ENCODE peak calls at places on chromosomes 16 and 17, in six cellular contexts. One of them, this sample, is unnamed. For H3K4me1, the result is how much of the 10 kb centered on the place peaks cover.

GRCh38 chr16:27458987-27459688 is 57.2 kb downstream of the IL21R start:
- DNase-seq in sigmoid colon: no peak
- DNase-seq in heart left ventricle: no peak
- DNase-seq in heart right ventricle: no peak
- DNase-seq in esophagus squamous epithelium: no peak
- DNase-seq in fibroblast of lung: no peak
- DNase-seq in this sample: no peak

GRCh38 chr16:54928016-54928356 is 2.7 kb upstream of the IRX5 start:
- DNase-seq in fibroblast of lung: peak
- DNase-seq in heart left ventricle: no peak
- DNase-seq in sigmoid colon: no peak
- DNase-seq in heart right ventricle: no peak
- DNase-seq in esophagus squamous epithelium: no peak
- DNase-seq in this sample: peak

GRCh38 chr16:5206331-5206990 is 108.9 kb upstream of the EEF2KMT start:
- DNase-seq in sigmoid colon: no peak
- DNase-seq in fibroblast of lung: no peak
- DNase-seq in esophagus squamous epithelium: no peak
- DNase-seq in heart right ventricle: no peak
- DNase-seq in heart left ventricle: no peak
- DNase-seq in this sample: peak

GRCh38 chr17:39632153-39632941 is 4.6 kb upstream of the STARD3 start:
- DNase-seq in esophagus squamous epithelium: no peak
- DNase-seq in sigmoid colon: peak
- DNase-seq in fibroblast of lung: no peak
- DNase-seq in heart right ventricle: no peak
- DNase-seq in heart left ventricle: no peak
- DNase-seq in this sample: no peak

GRCh38 chr16:7513429-7513828 is 180.8 kb downstream of the RBFOX1 start:
- DNase-seq in heart right ventricle: no peak
- DNase-seq in fibroblast of lung: no peak
- DNase-seq in heart left ventricle: no peak
- DNase-seq in esophagus squamous epithelium: no peak
- DNase-seq in sigmoid colon: no peak
- DNase-seq in this sample: peak

GRCh38 chr16:66295761-66296546 is 70.5 kb upstream of the CDH5 start:
- DNase-seq in heart left ventricle: no peak
- DNase-seq in esophagus squamous epithelium: no peak
- DNase-seq in sigmoid colon: peak
- DNase-seq in fibroblast of lung: no peak
- DNase-seq in heart right ventricle: no peak
- DNase-seq in this sample: no peak

GRCh38 chr16:8848231-8848938 is 20.4 kb downstream of the CARHSP1 start:
- DNase-seq in sigmoid colon: peak
- DNase-seq in esophagus squamous epithelium: no peak
- DNase-seq in heart left ventricle: no peak
- DNase-seq in heart right ventricle: no peak
- DNase-seq in fibroblast of lung: no peak
- DNase-seq in this sample: no peak

GRCh38 chr17:19407601-19408380 is 3.2 kb upstream of the RNF112 start:
- DNase-seq in esophagus squamous epithelium: no peak
- DNase-seq in fibroblast of lung: no peak
- DNase-seq in heart right ventricle: no peak
- DNase-seq in sigmoid colon: peak
- DNase-seq in heart left ventricle: no peak
- DNase-seq in this sample: no peak

GRCh38 chr17:64261422-64262124 is 1.5 kb downstream of the TEX2 start:
- DNase-seq in esophagus squamous epithelium: no peak
- DNase-seq in heart right ventricle: no peak
- DNase-seq in fibroblast of lung: no peak
- DNase-seq in heart left ventricle: no peak
- DNase-seq in sigmoid colon: no peak
- DNase-seq in this sample: no peak

GRCh38 chr17:64259922-64260321 is 3.1 kb downstream of the TEX2 start:
- DNase-seq in fibroblast of lung: peak
- DNase-seq in sigmoid colon: no peak
- DNase-seq in heart right ventricle: no peak
- DNase-seq in heart left ventricle: no peak
- DNase-seq in esophagus squamous epithelium: no peak
- DNase-seq in this sample: no peak

GRCh38 chr17:64262125-64262421 is 987 bp downstream of the TEX2 start:
- DNase-seq in esophagus squamous epithelium: no peak
- DNase-seq in heart right ventricle: no peak
- DNase-seq in fibroblast of lung: no peak
- DNase-seq in heart left ventricle: no peak
- DNase-seq in sigmoid colon: no peak
- DNase-seq in this sample: no peak

GRCh38 chr17:64256913-64257807 is 5.9 kb downstream of the TEX2 start:
- DNase-seq in fibroblast of lung: peak
- DNase-seq in heart right ventricle: no peak
- DNase-seq in sigmoid colon: no peak
- DNase-seq in heart left ventricle: no peak
- DNase-seq in esophagus squamous epithelium: no peak
- DNase-seq in this sample: no peak

DNA sequence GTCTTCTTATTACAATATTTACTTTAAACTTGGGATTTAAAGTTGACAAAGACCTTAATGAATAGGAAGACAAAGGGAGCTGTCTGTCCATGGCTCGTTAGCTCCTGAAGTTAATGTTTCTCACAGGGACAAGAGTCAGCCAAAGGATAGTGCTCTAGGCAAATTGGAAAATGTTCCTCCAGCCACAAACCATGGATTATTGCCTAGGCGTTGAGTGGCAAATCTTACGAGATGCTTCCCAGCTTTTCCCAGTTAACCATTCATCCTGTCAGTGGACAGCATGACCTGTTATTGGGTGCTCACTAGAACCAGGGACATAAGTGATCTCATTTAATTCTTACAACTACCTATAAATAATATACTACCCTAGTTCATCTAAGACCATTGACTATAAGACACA is 3.6 kb downstream of the TEX2 start:
- DNase-seq in fibroblast of lung: no peak
- DNase-seq in esophagus squamous epithelium: no peak
- DNase-seq in sigmoid colon: no peak
- DNase-seq in heart left ventricle: no peak
- DNase-seq in heart right ventricle: no peak
- DNase-seq in this sample: no peak
- H3K27ac ChIP-seq in fibroblast of lung: no peak
- H3K27ac ChIP-seq in esophagus squamous epithelium: no peak
- H3K27ac ChIP-seq in sigmoid colon: no peak
- H3K27ac ChIP-seq in heart left ventricle: no peak
- H3K27ac ChIP-seq in heart right ventricle: no peak
- H3K27ac ChIP-seq in this sample: no peak

DNA sequence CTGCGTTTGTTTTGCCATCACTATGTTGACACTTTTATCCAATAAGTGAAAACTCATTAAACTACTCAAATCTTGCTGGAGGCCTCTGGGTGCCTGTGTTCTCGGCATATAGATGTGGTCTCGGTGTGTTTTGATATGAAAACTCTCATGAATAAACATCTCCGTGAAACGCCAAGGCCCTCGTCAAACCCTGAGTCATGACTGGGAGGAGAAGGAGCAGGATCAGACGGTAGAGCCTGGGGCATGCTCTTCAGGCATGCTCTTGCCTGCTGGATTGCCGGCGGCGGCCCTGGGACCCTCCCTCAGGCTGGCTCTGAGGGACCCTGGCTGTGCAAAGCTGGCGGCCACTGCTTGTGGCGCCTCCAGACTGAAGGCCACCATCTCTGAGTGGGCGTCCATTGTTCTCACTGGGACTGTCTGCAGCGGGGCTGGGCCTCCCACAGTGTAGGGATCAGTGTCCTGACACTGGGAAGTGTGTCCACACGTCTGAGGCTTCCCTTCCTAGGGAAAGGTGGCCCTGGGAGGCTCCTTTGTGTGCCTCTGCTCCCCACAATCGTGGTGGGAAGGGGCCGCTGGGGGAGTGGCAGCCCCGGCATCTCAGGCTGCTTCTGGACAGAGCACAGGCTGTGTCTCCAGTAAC is 1.7 kb upstream of the NPB start:
- DNase-seq in heart left ventricle: no peak
- DNase-seq in heart right ventricle: no peak
- DNase-seq in fibroblast of lung: no peak
- DNase-seq in sigmoid colon: no peak
- DNase-seq in esophagus squamous epithelium: no peak
- DNase-seq in this sample: no peak
- H3K4me3 ChIP-seq in heart left ventricle: no peak
- H3K4me3 ChIP-seq in heart right ventricle: no peak
- H3K4me3 ChIP-seq in fibroblast of lung: no peak
- H3K4me3 ChIP-seq in sigmoid colon: no peak
- H3K4me3 ChIP-seq in esophagus squamous epithelium: no peak
- H3K4me3 ChIP-seq in this sample: no peak

DNA sequence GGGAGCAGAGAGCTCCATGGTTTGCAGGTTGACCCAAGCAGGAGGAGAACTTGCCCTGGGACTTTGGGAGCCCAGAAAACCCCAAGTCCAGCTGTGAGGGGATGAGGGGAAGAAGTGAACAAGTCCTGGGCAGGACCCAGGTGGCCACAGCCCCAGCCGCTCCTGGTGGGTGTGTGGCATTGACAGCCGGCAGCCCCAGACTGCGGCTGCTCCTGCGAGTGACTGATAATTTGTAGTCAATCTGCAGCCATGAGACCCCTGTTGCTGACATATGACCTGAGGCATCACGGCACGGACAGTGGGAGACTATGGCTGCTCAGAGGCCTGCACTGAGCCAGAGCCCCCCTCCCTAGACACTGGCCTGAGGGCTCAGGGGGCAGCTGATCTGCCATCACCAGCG is 66.4 kb downstream of the PRMT7 start:
- DNase-seq in fibroblast of lung: no peak
- DNase-seq in heart left ventricle: no peak
- DNase-seq in sigmoid colon: no peak
- DNase-seq in esophagus squamous epithelium: no peak
- DNase-seq in heart right ventricle: no peak
- DNase-seq in this sample: no peak
- H3K4me1 ChIP-seq in fibroblast of lung: under half
- H3K4me1 ChIP-seq in heart left ventricle: under half
- H3K4me1 ChIP-seq in sigmoid colon: under half
- H3K4me1 ChIP-seq in esophagus squamous epithelium: under half
- H3K4me1 ChIP-seq in heart right ventricle: under half
- H3K4me1 ChIP-seq in this sample: under half

GRCh38 chr17:35596530-35597233 is 9.6 kb downstream of the AP2B1 start:
- DNase-seq in sigmoid colon: no peak
- DNase-seq in heart right ventricle: no peak
- DNase-seq in heart left ventricle: no peak
- DNase-seq in esophagus squamous epithelium: no peak
- DNase-seq in fibroblast of lung: no peak
- DNase-seq in this sample: no peak

GRCh38 chr17:35596072-35596471 is 8.9 kb downstream of the AP2B1 start:
- DNase-seq in fibroblast of lung: no peak
- DNase-seq in sigmoid colon: no peak
- DNase-seq in esophagus squamous epithelium: no peak
- DNase-seq in heart right ventricle: no peak
- DNase-seq in heart left ventricle: no peak
- DNase-seq in this sample: no peak

DNA sequence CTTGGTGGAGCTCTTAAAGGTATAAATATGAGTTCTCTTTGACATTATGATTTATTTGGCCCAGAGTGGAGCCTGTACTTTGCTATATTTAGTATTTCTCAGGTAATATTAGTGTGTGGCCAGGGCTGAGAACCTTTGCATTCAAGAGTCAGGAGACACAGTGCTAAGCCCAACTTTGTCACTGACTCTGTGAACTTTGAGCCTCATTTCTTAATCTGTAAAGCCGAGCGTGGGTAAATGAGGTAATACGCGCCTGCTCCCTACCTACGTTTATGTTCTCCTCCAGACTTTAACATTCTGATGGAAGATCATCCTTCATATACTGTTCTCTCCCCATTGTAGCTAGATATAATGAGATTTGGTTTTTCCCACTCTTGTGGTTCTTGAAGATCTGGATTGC is 10.5 kb downstream of the AP2B1 start:
- DNase-seq in fibroblast of lung: no peak
- DNase-seq in sigmoid colon: no peak
- DNase-seq in heart right ventricle: no peak
- DNase-seq in esophagus squamous epithelium: no peak
- DNase-seq in heart left ventricle: no peak
- DNase-seq in this sample: no peak
- H3K27ac ChIP-seq in fibroblast of lung: no peak
- H3K27ac ChIP-seq in sigmoid colon: no peak
- H3K27ac ChIP-seq in heart right ventricle: no peak
- H3K27ac ChIP-seq in esophagus squamous epithelium: no peak
- H3K27ac ChIP-seq in heart left ventricle: no peak
- H3K27ac ChIP-seq in this sample: no peak

DNA sequence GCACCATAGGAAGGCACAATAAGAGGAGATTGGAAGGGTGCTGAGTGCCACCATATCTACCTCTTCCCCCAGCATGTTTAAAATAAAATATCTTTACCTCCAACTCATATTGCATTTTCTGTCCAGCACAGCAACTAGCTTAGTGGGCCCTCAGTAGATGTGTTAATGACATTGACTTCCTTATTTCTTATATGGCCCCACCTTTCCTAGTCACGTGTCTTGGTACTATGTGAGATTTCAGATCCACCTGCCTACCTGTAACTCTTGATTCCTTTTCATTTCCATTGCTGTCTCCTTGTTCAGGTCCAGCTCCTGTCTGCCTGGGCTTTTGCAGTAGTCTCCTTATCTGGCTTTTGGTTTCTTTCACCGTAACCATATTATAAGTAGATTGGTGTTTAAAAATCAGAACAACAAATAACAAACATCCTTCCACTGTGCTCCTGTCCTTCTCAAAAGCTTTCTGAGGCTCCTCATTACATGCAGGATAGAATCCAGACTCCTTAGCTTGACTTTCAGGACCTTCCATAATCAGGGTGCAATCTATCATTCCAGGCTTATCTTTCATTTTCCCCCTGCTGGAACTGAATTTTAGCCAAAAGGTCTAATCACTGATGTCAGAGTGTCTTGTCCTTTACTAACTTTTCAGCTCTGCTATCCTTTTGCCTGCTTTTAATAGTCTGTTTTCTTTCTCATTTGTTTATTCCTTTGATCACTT is 71.3 kb downstream of the FTO start:
- DNase-seq in heart right ventricle: no peak
- DNase-seq in heart left ventricle: no peak
- DNase-seq in fibroblast of lung: no peak
- DNase-seq in sigmoid colon: no peak
- DNase-seq in esophagus squamous epithelium: no peak
- DNase-seq in this sample: no peak
- H3K4me3 ChIP-seq in heart right ventricle: no peak
- H3K4me3 ChIP-seq in heart left ventricle: no peak
- H3K4me3 ChIP-seq in fibroblast of lung: no peak
- H3K4me3 ChIP-seq in sigmoid colon: no peak
- H3K4me3 ChIP-seq in esophagus squamous epithelium: no peak
- H3K4me3 ChIP-seq in this sample: no peak

GRCh38 chr16:19118938-19119431 is 5.2 kb downstream of the ITPRIPL2 start:
- DNase-seq in sigmoid colon: peak
- DNase-seq in fibroblast of lung: peak
- DNase-seq in heart left ventricle: peak
- DNase-seq in heart right ventricle: no peak
- DNase-seq in esophagus squamous epithelium: no peak
- DNase-seq in this sample: no peak
- H3K4me1 ChIP-seq in sigmoid colon: half or more
- H3K4me1 ChIP-seq in fibroblast of lung: under half
- H3K4me1 ChIP-seq in heart left ventricle: half or more
- H3K4me1 ChIP-seq in heart right ventricle: under half
- H3K4me1 ChIP-seq in esophagus squamous epithelium: half or more
- H3K4me1 ChIP-seq in this sample: under half

GRCh38 chr17:36726199-36726598 is 124.8 kb downstream of the MRM1 start:
- DNase-seq in fibroblast of lung: no peak
- DNase-seq in heart left ventricle: no peak
- DNase-seq in esophagus squamous epithelium: no peak
- DNase-seq in heart right ventricle: no peak
- DNase-seq in sigmoid colon: no peak
- DNase-seq in this sample: no peak
- H3K27ac ChIP-seq in fibroblast of lung: no peak
- H3K27ac ChIP-seq in heart left ventricle: no peak
- H3K27ac ChIP-seq in esophagus squamous epithelium: no peak
- H3K27ac ChIP-seq in heart right ventricle: no peak
- H3K27ac ChIP-seq in sigmoid colon: no peak
- H3K27ac ChIP-seq in this sample: no peak

This sample was measured in SJCRH30.